ENCODE peak calls at places on chromosomes 4 and X, in ten cellular contexts. One of them, this sample, is unnamed.

GRCh38 chr4:189096717-189097116 is 844.0 kb upstream of the FRG1 start:
- DNase-seq in ovary: no peak
- DNase-seq in neuronal stem cell: no peak
- DNase-seq in mammary epithelial cell: no peak
- DNase-seq in upper lobe of right lung: no peak
- DNase-seq in stimulated activated CD4-positive, alpha-beta T cell treated with anti-CD3 and anti-CD28 coated beads, Interleukin-12 subunit alpha, Interleukin-12 subunit beta, amount 100 ng/mL, for 48 hours: no peak
- DNase-seq in activated CD4-positive, alpha-beta T cell treated with anti-CD3 and anti-CD28 coated beads, Interleukin-2, amount 10 ng/mL, durations not matched to agents 7 days and 5 days: no peak
- DNase-seq in NCI-H510A treated with DMSO at 0.1 percent for 48 hours: no peak
- DNase-seq in kidney tubule cell: no peak
- DNase-seq in COLO829: no peak
- DNase-seq in this sample: no peak

GRCh38 chr4:93911671-93912070 is 83.1 kb downstream of the ATOH1 start:
- DNase-seq in ovary: no peak
- DNase-seq in neuronal stem cell: no peak
- DNase-seq in mammary epithelial cell: no peak
- DNase-seq in upper lobe of right lung: no peak
- DNase-seq in stimulated activated CD4-positive, alpha-beta T cell treated with anti-CD3 and anti-CD28 coated beads, Interleukin-12 subunit alpha, Interleukin-12 subunit beta, amount 100 ng/mL, for 48 hours: no peak
- DNase-seq in activated CD4-positive, alpha-beta T cell treated with anti-CD3 and anti-CD28 coated beads, Interleukin-2, amount 10 ng/mL, durations not matched to agents 7 days and 5 days: no peak
- DNase-seq in NCI-H510A treated with DMSO at 0.1 percent for 48 hours: no peak
- DNase-seq in kidney tubule cell: no peak
- DNase-seq in COLO829: no peak
- DNase-seq in this sample: no peak

GRCh38 chrX:107107459-107107858 is 11.2 kb downstream of the RBM41 start:
- DNase-seq in ovary: no peak
- DNase-seq in neuronal stem cell: no peak
- DNase-seq in mammary epithelial cell: peak
- DNase-seq in upper lobe of right lung: no peak
- DNase-seq in stimulated activated CD4-positive, alpha-beta T cell treated with anti-CD3 and anti-CD28 coated beads, Interleukin-12 subunit alpha, Interleukin-12 subunit beta, amount 100 ng/mL, for 48 hours: no peak
- DNase-seq in activated CD4-positive, alpha-beta T cell treated with anti-CD3 and anti-CD28 coated beads, Interleukin-2, amount 10 ng/mL, durations not matched to agents 7 days and 5 days: no peak
- DNase-seq in NCI-H510A treated with DMSO at 0.1 percent for 48 hours: no peak
- DNase-seq in kidney tubule cell: peak
- DNase-seq in COLO829: no peak
- DNase-seq in this sample: no peak

GRCh38 chr4:23884731-23885130 is 5.1 kb downstream of the PPARGC1A start:
- DNase-seq in ovary: no peak
- DNase-seq in neuronal stem cell: no peak
- DNase-seq in mammary epithelial cell: no peak
- DNase-seq in upper lobe of right lung: no peak
- DNase-seq in stimulated activated CD4-positive, alpha-beta T cell treated with anti-CD3 and anti-CD28 coated beads, Interleukin-12 subunit alpha, Interleukin-12 subunit beta, amount 100 ng/mL, for 48 hours: no peak
- DNase-seq in activated CD4-positive, alpha-beta T cell treated with anti-CD3 and anti-CD28 coated beads, Interleukin-2, amount 10 ng/mL, durations not matched to agents 7 days and 5 days: no peak
- DNase-seq in NCI-H510A treated with DMSO at 0.1 percent for 48 hours: no peak
- DNase-seq in kidney tubule cell: peak
- DNase-seq in COLO829: no peak
- DNase-seq in this sample: no peak

GRCh38 chr4:52877694-52878093 is 15.6 kb downstream of the RASL11B start:
- DNase-seq in ovary: no peak
- DNase-seq in neuronal stem cell: no peak
- DNase-seq in mammary epithelial cell: no peak
- DNase-seq in upper lobe of right lung: no peak
- DNase-seq in stimulated activated CD4-positive, alpha-beta T cell treated with anti-CD3 and anti-CD28 coated beads, Interleukin-12 subunit alpha, Interleukin-12 subunit beta, amount 100 ng/mL, for 48 hours: no peak
- DNase-seq in activated CD4-positive, alpha-beta T cell treated with anti-CD3 and anti-CD28 coated beads, Interleukin-2, amount 10 ng/mL, durations not matched to agents 7 days and 5 days: no peak
- DNase-seq in NCI-H510A treated with DMSO at 0.1 percent for 48 hours: no peak
- DNase-seq in kidney tubule cell: no peak
- DNase-seq in COLO829: no peak
- DNase-seq in this sample: no peak

GRCh38 chrX:10115082-10115481 is 41.7 kb upstream of the CLCN4 start:
- DNase-seq in ovary: no peak
- DNase-seq in neuronal stem cell: no peak
- DNase-seq in mammary epithelial cell: no peak
- DNase-seq in upper lobe of right lung: no peak
- DNase-seq in stimulated activated CD4-positive, alpha-beta T cell treated with anti-CD3 and anti-CD28 coated beads, Interleukin-12 subunit alpha, Interleukin-12 subunit beta, amount 100 ng/mL, for 48 hours: no peak
- DNase-seq in activated CD4-positive, alpha-beta T cell treated with anti-CD3 and anti-CD28 coated beads, Interleukin-2, amount 10 ng/mL, durations not matched to agents 7 days and 5 days: no peak
- DNase-seq in NCI-H510A treated with DMSO at 0.1 percent for 48 hours: no peak
- DNase-seq in kidney tubule cell: no peak
- DNase-seq in COLO829: no peak
- DNase-seq in this sample: no peak

GRCh38 chr4:161252520-161253141 is 911.2 kb downstream of the FSTL5 start:
- DNase-seq in ovary: no peak
- DNase-seq in neuronal stem cell: no peak
- DNase-seq in mammary epithelial cell: peak
- DNase-seq in upper lobe of right lung: no peak
- DNase-seq in stimulated activated CD4-positive, alpha-beta T cell treated with anti-CD3 and anti-CD28 coated beads, Interleukin-12 subunit alpha, Interleukin-12 subunit beta, amount 100 ng/mL, for 48 hours: no peak
- DNase-seq in activated CD4-positive, alpha-beta T cell treated with anti-CD3 and anti-CD28 coated beads, Interleukin-2, amount 10 ng/mL, durations not matched to agents 7 days and 5 days: no peak
- DNase-seq in NCI-H510A treated with DMSO at 0.1 percent for 48 hours: no peak
- DNase-seq in kidney tubule cell: peak
- DNase-seq in COLO829: peak
- DNase-seq in this sample: no peak

GRCh38 chr4:94406668-94407437 is 44.9 kb upstream of the PDLIM5 start:
- DNase-seq in ovary: peak
- DNase-seq in neuronal stem cell: peak
- DNase-seq in mammary epithelial cell: peak
- DNase-seq in upper lobe of right lung: no peak
- DNase-seq in stimulated activated CD4-positive, alpha-beta T cell treated with anti-CD3 and anti-CD28 coated beads, Interleukin-12 subunit alpha, Interleukin-12 subunit beta, amount 100 ng/mL, for 48 hours: peak
- DNase-seq in activated CD4-positive, alpha-beta T cell treated with anti-CD3 and anti-CD28 coated beads, Interleukin-2, amount 10 ng/mL, durations not matched to agents 7 days and 5 days: peak
- DNase-seq in NCI-H510A treated with DMSO at 0.1 percent for 48 hours: peak
- DNase-seq in kidney tubule cell: peak
- DNase-seq in COLO829: peak
- DNase-seq in this sample: peak

GRCh38 chrX:56798866-56799864 is 70.1 kb downstream of the NBDY start:
- DNase-seq in ovary: peak
- DNase-seq in neuronal stem cell: no peak
- DNase-seq in mammary epithelial cell: no peak
- DNase-seq in upper lobe of right lung: peak
- DNase-seq in stimulated activated CD4-positive, alpha-beta T cell treated with anti-CD3 and anti-CD28 coated beads, Interleukin-12 subunit alpha, Interleukin-12 subunit beta, amount 100 ng/mL, for 48 hours: no peak
- DNase-seq in activated CD4-positive, alpha-beta T cell treated with anti-CD3 and anti-CD28 coated beads, Interleukin-2, amount 10 ng/mL, durations not matched to agents 7 days and 5 days: peak
- DNase-seq in NCI-H510A treated with DMSO at 0.1 percent for 48 hours: no peak
- DNase-seq in kidney tubule cell: peak
- DNase-seq in COLO829: no peak
- DNase-seq in this sample: peak

GRCh38 chr4:88690355-88690754 is 7.3 kb downstream of the NAP1L5 start:
- DNase-seq in ovary: no peak
- DNase-seq in neuronal stem cell: no peak
- DNase-seq in mammary epithelial cell: peak
- DNase-seq in upper lobe of right lung: no peak
- DNase-seq in stimulated activated CD4-positive, alpha-beta T cell treated with anti-CD3 and anti-CD28 coated beads, Interleukin-12 subunit alpha, Interleukin-12 subunit beta, amount 100 ng/mL, for 48 hours: no peak
- DNase-seq in activated CD4-positive, alpha-beta T cell treated with anti-CD3 and anti-CD28 coated beads, Interleukin-2, amount 10 ng/mL, durations not matched to agents 7 days and 5 days: no peak
- DNase-seq in NCI-H510A treated with DMSO at 0.1 percent for 48 hours: no peak
- DNase-seq in kidney tubule cell: peak
- DNase-seq in COLO829: peak
- DNase-seq in this sample: no peak

This sample was measured in head of caudate nucleus.